ENCODE peak calls at places on chromosomes 11 and 22, in four cellular contexts. X is RCC 7860; V is activated CD4-positive, alpha-beta memory T cell treated with anti-CD3 and anti-CD28 coated beads, Interleukin-2, amount 10 ng/mL, durations not matched to agents 7 days and 5 days; B is fibroblast of mammary gland. L is an unnamed sample.

GRCh38 chr11:70314730-70315129 is 44.2 kb downstream of the PPFIA1 start:
- DNase-seq in X (no peak), V (no peak), B (no peak), L (no peak)

GRCh38 chr11:110093407-110094297 is 460 bp downstream of the ZC3H12C start:
- DNase-seq in X (peak; percentile 12), V (no peak), B (peak; percentile 64), L (no peak)

GRCh38 chr11:30295178-30295885 is 27.6 kb upstream of the ARL14EP start:
- DNase-seq in X (no peak), V (no peak), B (no peak), L (no peak)

GRCh38 chr11:122189259-122189658 is 73.2 kb upstream of the BLID start:
- DNase-seq in X (peak; percentile 91), V (no peak), B (peak; percentile 97), L (no peak)

GRCh38 chr22:47034076-47034808 is 271.8 kb downstream of the TBC1D22A start:
- DNase-seq in X (no peak), V (no peak), B (no peak), L (no peak)

GRCh38 chr11:68923614-68924013 is 19.9 kb downstream of the IGHMBP2 start:
- DNase-seq in X (no peak), V (no peak), B (no peak), L (no peak)

GRCh38 chr11:126347751-126348628 is 7.5 kb upstream of the ST3GAL4 start:
- DNase-seq in X (no peak), V (no peak), B (no peak), L (no peak)

GRCh38 chr22:46320716-46321386 is 14.7 kb upstream of the TRMU start:
- DNase-seq in X (no peak), V (no peak), B (no peak), L (no peak)

GRCh38 chr11:11231763-11232162 is 121.3 kb downstream of the CSNK2A3 start:
- DNase-seq in X (no peak), V (no peak), B (no peak), L (no peak)

GRCh38 chr11:124748481-124749338 is 3.3 kb downstream of the VSIG2 start:
- DNase-seq in X (peak; percentile 71), V (no peak), B (peak; percentile 38), L (no peak)

GRCh38 chr11:66701432-66702240 is 23.9 kb upstream of the RBM4B start:
- DNase-seq in X (no peak), V (no peak), B (no peak), L (no peak)

GRCh38 chr11:18064035-18064434 is 18.0 kb upstream of the TPH1 start:
- DNase-seq in X (no peak), V (no peak), B (no peak), L (no peak)

GRCh38 chr11:68381716-68382115 is 69.3 kb downstream of the LRP5 start:
- DNase-seq in X (no peak), V (no peak), B (no peak), L (no peak)

GRCh38 chr11:68508425-68508824 is 47.9 kb downstream of the PPP6R3 start:
- DNase-seq in X (no peak), V (no peak), B (peak; percentile 17), L (no peak)

GRCh38 chr11:68670208-68670992 is 13.9 kb upstream of the GAL start:
- DNase-seq in X (no peak), V (no peak), B (no peak), L (no peak)

GRCh38 chr11:36751996-36752395 is 154.0 kb upstream of the RAG2 start:
- DNase-seq in X (no peak), V (no peak), B (no peak), L (no peak)

GRCh38 chr11:107493117-107493516 is 35.5 kb upstream of the CWF19L2 start:
- DNase-seq in X (peak; percentile 60), V (no peak), B (peak; percentile 43), L (no peak)

GRCh38 chr11:342328-342727 is 21.7 kb upstream of the IFITM3 start:
- DNase-seq in X (no peak), V (no peak), B (no peak), L (no peak)

GRCh38 chr11:86193297-86194095 is 51.1 kb upstream of the EED start:
- DNase-seq in X (peak; percentile 74), V (peak; percentile 78), B (peak; percentile 85), L (peak; percentile 37)

GRCh38 chr22:43096420-43096819 is 7.2 kb upstream of the TTLL1 start:
- DNase-seq in X (no peak), V (no peak), B (no peak), L (no peak)

GRCh38 chr11:119800619-119801018 is 71.6 kb upstream of the NECTIN1 start:
- DNase-seq in X (no peak), V (no peak), B (no peak), L (no peak)

GRCh38 chr11:59205664-59206063 is 7.1 kb downstream of the MPEG1 start:
- DNase-seq in X (no peak), V (no peak), B (no peak), L (no peak)

GRCh38 chr11:104225047-104225446 is 61.1 kb upstream of the PDGFD start:
- DNase-seq in X (no peak), V (no peak), B (no peak), L (no peak)

GRCh38 chr11:12258451-12258850 is 118.9 kb upstream of the PARVA start:
- DNase-seq in X (no peak), V (no peak), B (no peak), L (no peak)

GRCh38 chr11:45489281-45489906 is 176.0 kb downstream of the CHST1 start:
- DNase-seq in X (no peak), V (no peak), B (no peak), L (no peak)

GRCh38 chr11:45500457-45500856 is 165.0 kb downstream of the CHST1 start:
- DNase-seq in X (no peak), V (no peak), B (no peak), L (no peak)

GRCh38 chr22:30602049-30602448 is 4.9 kb upstream of the TCN2 start:
- DNase-seq in X (peak; percentile 44), V (peak; percentile 24), B (peak; percentile 31), L (no peak)

GRCh38 chr22:30457964-30458363 is 13.9 kb downstream of the SEC14L3 start:
- DNase-seq in X (no peak), V (no peak), B (peak; percentile 42), L (no peak)